ENCODE peak calls at places on chromosome 12, in five cellular contexts. One of them, this sample, is unnamed.

GRCh38 chr12:18888062-18888461 is 150.1 kb downstream of the CAPZA3 start:
- DNase-seq in CD4-positive, alpha-beta T cell: no peak
- DNase-seq in cardiac fibroblast: no peak
- DNase-seq in MCF 10A: no peak
- DNase-seq in HFFc6: no peak
- DNase-seq in this sample: no peak

GRCh38 chr12:130765186-130765659 is 49.1 kb upstream of the RIMBP2 start:
- DNase-seq in CD4-positive, alpha-beta T cell: no peak
- DNase-seq in cardiac fibroblast: no peak
- DNase-seq in MCF 10A: peak
- DNase-seq in HFFc6: peak
- DNase-seq in this sample: no peak

GRCh38 chr12:114888458-114888857 is 204.5 kb upstream of the TBX3 start:
- DNase-seq in CD4-positive, alpha-beta T cell: no peak
- DNase-seq in cardiac fibroblast: peak
- DNase-seq in MCF 10A: peak
- DNase-seq in HFFc6: peak
- DNase-seq in this sample: no peak

GRCh38 chr12:120224304-120225199 is 23.6 kb upstream of the RPLP0 start:
- DNase-seq in CD4-positive, alpha-beta T cell: no peak
- DNase-seq in cardiac fibroblast: peak
- DNase-seq in MCF 10A: no peak
- DNase-seq in HFFc6: no peak
- DNase-seq in this sample: peak

GRCh38 chr12:101570022-101570421 is 24.7 kb upstream of the MYBPC1 start:
- DNase-seq in CD4-positive, alpha-beta T cell: no peak
- DNase-seq in cardiac fibroblast: peak
- DNase-seq in MCF 10A: peak
- DNase-seq in HFFc6: peak
- DNase-seq in this sample: no peak

GRCh38 chr12:12445882-12446181 is 89.0 kb downstream of the BORCS5 start:
- DNase-seq in CD4-positive, alpha-beta T cell: no peak
- DNase-seq in cardiac fibroblast: no peak
- DNase-seq in MCF 10A: peak
- DNase-seq in HFFc6: no peak
- DNase-seq in this sample: no peak

GRCh38 chr12:56751712-56752598 is at the start of gene PRIM1:
- DNase-seq in CD4-positive, alpha-beta T cell: peak
- DNase-seq in cardiac fibroblast: peak
- DNase-seq in MCF 10A: peak
- DNase-seq in HFFc6: peak
- DNase-seq in this sample: peak

GRCh38 chr12:81077686-81078441 is at the start of gene ACSS3:
- DNase-seq in CD4-positive, alpha-beta T cell: no peak
- DNase-seq in cardiac fibroblast: peak
- DNase-seq in MCF 10A: no peak
- DNase-seq in HFFc6: peak
- DNase-seq in this sample: no peak

GRCh38 chr12:68867606-68868005 is 59.6 kb downstream of the MDM2 start:
- DNase-seq in CD4-positive, alpha-beta T cell: no peak
- DNase-seq in cardiac fibroblast: no peak
- DNase-seq in MCF 10A: no peak
- DNase-seq in HFFc6: no peak
- DNase-seq in this sample: no peak

GRCh38 chr12:113061061-113061694 is 4.6 kb downstream of the DTX1 start:
- DNase-seq in CD4-positive, alpha-beta T cell: no peak
- DNase-seq in cardiac fibroblast: no peak
- DNase-seq in MCF 10A: no peak
- DNase-seq in HFFc6: no peak
- DNase-seq in this sample: no peak

GRCh38 chr12:108637631-108638030 is 3.9 kb upstream of the SELPLG start:
- DNase-seq in CD4-positive, alpha-beta T cell: no peak
- DNase-seq in cardiac fibroblast: no peak
- DNase-seq in MCF 10A: no peak
- DNase-seq in HFFc6: no peak
- DNase-seq in this sample: no peak

GRCh38 chr12:103640410-103640809 is 53.3 kb downstream of the STAB2 start:
- DNase-seq in CD4-positive, alpha-beta T cell: no peak
- DNase-seq in cardiac fibroblast: no peak
- DNase-seq in MCF 10A: no peak
- DNase-seq in HFFc6: no peak
- DNase-seq in this sample: no peak

GRCh38 chr12:116015525-116015924 is 262.0 kb downstream of the MED13L start:
- DNase-seq in CD4-positive, alpha-beta T cell: no peak
- DNase-seq in cardiac fibroblast: peak
- DNase-seq in MCF 10A: peak
- DNase-seq in HFFc6: peak
- DNase-seq in this sample: peak

GRCh38 chr12:78918221-78918620 is 53.6 kb downstream of the SYT1 start:
- DNase-seq in CD4-positive, alpha-beta T cell: no peak
- DNase-seq in cardiac fibroblast: no peak
- DNase-seq in MCF 10A: no peak
- DNase-seq in HFFc6: no peak
- DNase-seq in this sample: no peak

GRCh38 chr12:13148532-13148847 is 45.0 kb upstream of the GSG1 start:
- DNase-seq in CD4-positive, alpha-beta T cell: no peak
- DNase-seq in cardiac fibroblast: no peak
- DNase-seq in MCF 10A: no peak
- DNase-seq in HFFc6: no peak
- DNase-seq in this sample: no peak

GRCh38 chr12:130701402-130701744 is 14.7 kb downstream of the RIMBP2 start:
- DNase-seq in CD4-positive, alpha-beta T cell: no peak
- DNase-seq in cardiac fibroblast: no peak
- DNase-seq in MCF 10A: no peak
- DNase-seq in HFFc6: no peak
- DNase-seq in this sample: no peak

GRCh38 chr12:54306925-54307731 is 6.3 kb upstream of the NFE2 start:
- DNase-seq in CD4-positive, alpha-beta T cell: no peak
- DNase-seq in cardiac fibroblast: peak
- DNase-seq in MCF 10A: peak
- DNase-seq in HFFc6: no peak
- DNase-seq in this sample: no peak

GRCh38 chr12:107356266-107356936 is 263.1 kb upstream of the CRY1 start:
- DNase-seq in CD4-positive, alpha-beta T cell: no peak
- DNase-seq in cardiac fibroblast: peak
- DNase-seq in MCF 10A: peak
- DNase-seq in HFFc6: peak
- DNase-seq in this sample: no peak

GRCh38 chr12:66409195-66409871 is 107.0 kb downstream of the HELB start:
- DNase-seq in CD4-positive, alpha-beta T cell: peak
- DNase-seq in cardiac fibroblast: peak
- DNase-seq in MCF 10A: peak
- DNase-seq in HFFc6: peak
- DNase-seq in this sample: peak

GRCh38 chr12:119686776-119687175 is 18.8 kb downstream of the PRKAB1 start:
- DNase-seq in CD4-positive, alpha-beta T cell: no peak
- DNase-seq in cardiac fibroblast: no peak
- DNase-seq in MCF 10A: no peak
- DNase-seq in HFFc6: no peak
- DNase-seq in this sample: no peak

GRCh38 chr12:4401108-4401507 is 21.6 kb upstream of the FGF23 start:
- DNase-seq in CD4-positive, alpha-beta T cell: no peak
- DNase-seq in cardiac fibroblast: no peak
- DNase-seq in MCF 10A: no peak
- DNase-seq in HFFc6: no peak
- DNase-seq in this sample: no peak

GRCh38 chr12:25713264-25713663 is 160.2 kb upstream of the LMNTD1 start:
- DNase-seq in CD4-positive, alpha-beta T cell: no peak
- DNase-seq in cardiac fibroblast: no peak
- DNase-seq in MCF 10A: no peak
- DNase-seq in HFFc6: no peak
- DNase-seq in this sample: peak

GRCh38 chr12:91704446-91704845 is 441.2 kb downstream of the BTG1 start:
- DNase-seq in CD4-positive, alpha-beta T cell: no peak
- DNase-seq in cardiac fibroblast: peak
- DNase-seq in MCF 10A: peak
- DNase-seq in HFFc6: no peak
- DNase-seq in this sample: no peak

GRCh38 chr12:1197264-1198018 is 206.4 kb downstream of the ERC1 start:
- DNase-seq in CD4-positive, alpha-beta T cell: no peak
- DNase-seq in cardiac fibroblast: no peak
- DNase-seq in MCF 10A: no peak
- DNase-seq in HFFc6: peak
- DNase-seq in this sample: no peak

GRCh38 chr12:6765634-6766581 is at the start of gene PTMS:
- DNase-seq in CD4-positive, alpha-beta T cell: no peak
- DNase-seq in cardiac fibroblast: peak
- DNase-seq in MCF 10A: peak
- DNase-seq in HFFc6: peak
- DNase-seq in this sample: peak

GRCh38 chr12:2785017-2785416 is 9.8 kb upstream of the FKBP4 start:
- DNase-seq in CD4-positive, alpha-beta T cell: no peak
- DNase-seq in cardiac fibroblast: no peak
- DNase-seq in MCF 10A: no peak
- DNase-seq in HFFc6: no peak
- DNase-seq in this sample: no peak

GRCh38 chr12:2779281-2779680 is 15.5 kb upstream of the FKBP4 start:
- DNase-seq in CD4-positive, alpha-beta T cell: no peak
- DNase-seq in cardiac fibroblast: no peak
- DNase-seq in MCF 10A: no peak
- DNase-seq in HFFc6: no peak
- DNase-seq in this sample: no peak

DNA sequence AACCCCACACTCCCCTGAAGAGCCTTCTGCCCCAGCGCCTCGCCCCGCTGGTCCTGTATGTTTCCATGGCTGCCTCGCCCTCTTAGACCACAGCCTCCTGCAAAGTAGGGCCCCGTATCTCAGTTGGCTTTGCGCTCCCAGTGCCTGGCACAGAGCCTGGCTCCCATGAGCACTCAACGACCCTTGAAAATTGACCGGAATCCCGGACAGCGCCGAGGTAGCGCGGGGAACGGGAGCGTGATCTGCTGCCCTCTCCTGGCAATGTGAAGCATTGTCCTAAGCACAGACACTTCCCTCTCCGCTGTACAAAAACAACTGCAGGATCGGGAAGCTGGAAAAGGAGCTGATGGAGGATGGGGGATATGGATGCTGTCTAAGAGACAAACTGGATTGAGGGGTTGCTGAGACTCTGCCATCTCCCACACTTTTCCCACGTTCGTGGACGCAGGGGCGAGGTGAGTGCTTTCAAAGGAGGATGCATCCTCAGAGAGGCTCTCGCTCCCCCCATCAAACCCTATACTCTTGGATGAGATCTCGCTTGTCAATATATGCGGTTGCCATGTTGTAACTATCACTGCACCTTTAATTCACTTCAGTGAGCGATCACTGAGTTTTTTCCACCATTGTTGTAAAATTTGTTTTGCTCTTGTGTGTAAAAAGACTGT is 10.7 kb upstream of the FKBP4 start:
- DNase-seq in CD4-positive, alpha-beta T cell: peak
- DNase-seq in cardiac fibroblast: peak
- DNase-seq in MCF 10A: peak
- DNase-seq in HFFc6: peak
- DNase-seq in this sample: peak
- TF ChIP-seq CTCF in CD4-positive, alpha-beta T cell: peak
- TF ChIP-seq CTCF in cardiac fibroblast: peak
- TF ChIP-seq CTCF in MCF 10A: peak
- TF ChIP-seq CTCF in HFFc6: peak
- TF ChIP-seq CTCF in this sample: peak

DNA sequence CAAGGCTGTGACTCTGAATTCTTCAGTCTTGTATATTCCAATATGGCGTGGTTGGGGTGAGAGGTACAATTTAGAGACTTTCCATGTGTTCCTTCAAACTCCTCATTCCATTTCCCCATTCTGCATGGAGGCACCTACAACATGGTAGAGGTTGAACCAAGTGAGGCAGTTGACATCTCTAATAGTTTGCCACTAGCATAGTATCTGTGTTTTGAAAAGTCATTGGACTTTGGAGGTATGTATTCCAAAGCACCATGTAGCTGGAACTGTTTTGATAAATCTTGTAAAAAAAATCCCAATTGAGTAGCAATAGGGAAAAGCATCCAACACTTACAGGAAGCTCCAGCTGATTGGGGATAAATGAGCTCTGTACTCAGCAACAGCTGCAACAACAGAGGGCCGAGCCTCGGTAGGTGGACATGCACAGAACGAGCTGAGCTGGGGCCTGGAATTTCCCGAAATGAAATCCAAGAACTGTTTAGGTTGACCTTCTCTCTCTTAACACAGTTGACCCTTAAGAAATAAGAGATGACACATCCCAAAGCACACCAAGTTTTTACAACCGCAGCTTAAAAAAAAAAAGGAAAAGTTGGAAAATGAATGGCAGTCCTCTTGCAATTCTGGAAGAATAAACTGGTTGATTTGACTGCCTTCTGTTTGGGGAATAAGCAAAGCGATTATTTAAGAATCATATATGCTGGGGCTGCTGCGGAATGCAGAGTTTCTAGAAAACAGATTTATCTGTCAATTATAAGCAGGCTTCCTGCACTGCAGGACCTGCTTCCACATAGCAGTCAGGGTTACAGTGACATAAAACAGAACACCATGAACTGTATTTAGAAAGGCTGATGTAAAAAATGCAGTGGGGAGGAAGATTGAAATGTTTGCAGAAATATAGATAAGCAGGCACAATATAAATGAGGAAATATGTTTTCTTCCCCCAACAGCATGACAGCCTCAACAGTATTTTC is 194.6 kb upstream of the KRR1 start:
- DNase-seq in CD4-positive, alpha-beta T cell: no peak
- DNase-seq in cardiac fibroblast: peak
- DNase-seq in MCF 10A: peak
- DNase-seq in HFFc6: peak
- DNase-seq in this sample: no peak
- TF ChIP-seq CTCF in CD4-positive, alpha-beta T cell: no peak
- TF ChIP-seq CTCF in cardiac fibroblast: no peak
- TF ChIP-seq CTCF in MCF 10A: no peak
- TF ChIP-seq CTCF in HFFc6: no peak
- TF ChIP-seq CTCF in this sample: no peak

DNA sequence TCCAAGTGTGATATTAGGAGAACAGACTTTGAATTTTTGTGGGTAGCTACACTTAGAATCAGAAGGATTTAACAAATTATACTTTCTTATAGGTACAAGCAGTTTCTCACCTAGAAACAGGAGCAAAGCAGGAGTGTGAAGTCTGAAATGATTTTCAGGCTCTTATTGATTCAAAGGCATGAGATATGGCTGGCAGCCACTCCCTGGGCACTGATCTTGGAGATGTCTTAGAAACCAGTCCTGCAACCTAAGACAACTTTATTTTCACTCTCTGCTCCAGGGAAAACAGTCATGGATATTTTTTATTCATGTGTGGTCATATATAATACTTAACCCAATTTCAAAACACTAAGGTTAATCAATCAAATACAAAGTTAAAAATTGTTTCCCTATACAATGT is 254.9 kb upstream of the TMEM132C start:
- DNase-seq in CD4-positive, alpha-beta T cell: no peak
- DNase-seq in cardiac fibroblast: no peak
- DNase-seq in MCF 10A: no peak
- DNase-seq in HFFc6: no peak
- DNase-seq in this sample: no peak
- TF ChIP-seq CTCF in CD4-positive, alpha-beta T cell: no peak
- TF ChIP-seq CTCF in cardiac fibroblast: no peak
- TF ChIP-seq CTCF in MCF 10A: no peak
- TF ChIP-seq CTCF in HFFc6: no peak
- TF ChIP-seq CTCF in this sample: no peak

DNA sequence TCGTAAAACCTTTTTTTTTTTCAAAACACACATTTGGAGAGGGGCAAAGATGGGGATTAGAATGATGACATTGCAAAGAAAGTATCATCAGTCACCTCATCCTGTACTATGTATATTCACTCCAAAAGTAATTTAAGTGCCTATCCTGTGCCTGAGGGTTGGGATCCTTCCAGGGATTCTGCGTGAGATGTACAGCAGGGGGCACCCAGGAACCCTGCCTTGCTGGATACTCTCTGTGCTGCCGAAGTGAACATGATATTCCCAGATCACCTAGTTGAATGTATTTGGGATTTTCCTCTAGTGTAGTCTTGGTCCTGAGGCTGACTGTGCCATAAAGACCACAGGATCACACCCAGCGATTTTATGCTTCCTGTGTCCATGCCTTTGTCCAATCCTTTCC is 372.7 kb downstream of the IPO8 start:
- DNase-seq in CD4-positive, alpha-beta T cell: no peak
- DNase-seq in cardiac fibroblast: peak
- DNase-seq in MCF 10A: peak
- DNase-seq in HFFc6: no peak
- DNase-seq in this sample: no peak
- TF ChIP-seq CTCF in CD4-positive, alpha-beta T cell: no peak
- TF ChIP-seq CTCF in cardiac fibroblast: peak
- TF ChIP-seq CTCF in MCF 10A: no peak
- TF ChIP-seq CTCF in HFFc6: no peak
- TF ChIP-seq CTCF in this sample: no peak